ENCODE peak calls at places on chromosomes 6 and 20, in eight cellular contexts. V is WERI-Rb-1, T is psoas muscle, B is uterus, Y is fibroblast of lung, R is esophagus muscularis mucosa, G is transverse colon, J is BJ. Z is an unnamed sample.

GRCh38 chr20:2559641-2560040 is 23.3 kb downstream of the TMC2 start:
- DNase-seq in V (no peak), T (no peak), B (no peak), Y (no peak), R (no peak), G (no peak), J (no peak), Z (no peak)

GRCh38 chr6:7726416-7727149 is 684 bp downstream of the BMP6 start:
- DNase-seq in V (peak; percentile 40), T (no peak), B (no peak), Y (no peak), R (peak; percentile 87), G (no peak), J (no peak), Z (no peak)

GRCh38 chr20:39849664-39850063 is 839.4 kb downstream of the MAFB start:
- DNase-seq in V (no peak), T (peak; percentile 89), B (peak; percentile 82), Y (peak; percentile 91), R (no peak), G (peak; percentile 30), J (peak; percentile 78), Z (peak; percentile 12)

GRCh38 chr6:56624046-56624727 is 18.5 kb downstream of the DST start:
- DNase-seq in V (no peak), T (no peak), B (no peak), Y (no peak), R (no peak), G (no peak), J (no peak), Z (peak; percentile 53)

GRCh38 chr6:30681696-30682180 is 4.7 kb downstream of the PPP1R18 start:
- DNase-seq in V (no peak), T (no peak), B (no peak), Y (no peak), R (no peak), G (no peak), J (no peak), Z (no peak)

GRCh38 chr20:37524859-37525708 is 2.6 kb downstream of the BLCAP start:
- DNase-seq in V (no peak), T (no peak), B (no peak), Y (no peak), R (no peak), G (peak; percentile 18), J (no peak), Z (no peak)

GRCh38 chr6:119347466-119348307 is 1.9 kb downstream of the MAN1A1 start:
- DNase-seq in V (no peak), T (no peak), B (no peak), Y (no peak), R (no peak), G (peak; percentile 69), J (no peak), Z (peak; percentile 47)

GRCh38 chr20:430091-430999 is 22.2 kb downstream of the RBCK1 start:
- DNase-seq in V (no peak), T (no peak), B (no peak), Y (peak; percentile 32), R (no peak), G (no peak), J (no peak), Z (no peak)

GRCh38 chr20:45449528-45449927 is 20.0 kb upstream of the WFDC2 start:
- DNase-seq in V (no peak), T (no peak), B (no peak), Y (no peak), R (no peak), G (peak; percentile 32), J (no peak), Z (no peak)

GRCh38 chr6:31814677-31815024 is 432 bp downstream of the HSPA1L start:
- DNase-seq in V (no peak), T (peak; percentile 97), B (peak; percentile 96), Y (peak; percentile 98), R (peak; percentile 98), G (peak; percentile 96), J (peak; percentile 92), Z (peak; percentile 96)

GRCh38 chr6:43669922-43670622 is 17.5 kb downstream of the MRPS18A start:
- DNase-seq in V (no peak), T (no peak), B (peak; percentile 34), Y (no peak), R (no peak), G (no peak), J (no peak), Z (no peak)

GRCh38 chr20:10074513-10074912 is 39.7 kb downstream of the ANKEF1 start:
- DNase-seq in V (no peak), T (no peak), B (no peak), Y (peak; percentile 90), R (no peak), G (no peak), J (peak; percentile 78), Z (peak; percentile 32)

GRCh38 chr6:167576050-167576741 is 250.5 kb upstream of the AFDN start:
- DNase-seq in V (no peak), T (no peak), B (no peak), Y (no peak), R (peak; percentile 68), G (no peak), J (no peak), Z (no peak)

GRCh38 chr20:45971675-45972499 is at the start of gene ZNF335:
- DNase-seq in V (peak; percentile 94), T (peak; percentile 99), B (peak; percentile 96), Y (peak; percentile 98), R (peak; percentile 98), G (peak; percentile 95), J (peak; percentile 60), Z (peak; percentile 72)

GRCh38 chr6:145206247-145206907 is 528.9 kb downstream of the EPM2A start:
- DNase-seq in V (no peak), T (no peak), B (no peak), Y (peak; percentile 38), R (no peak), G (no peak), J (peak; percentile 94), Z (no peak)

GRCh38 chr6:797479-798077 is 104.6 kb upstream of the EXOC2 start:
- DNase-seq in V (peak; percentile 69), T (no peak), B (no peak), Y (peak; percentile 80), R (peak; percentile 90), G (peak; percentile 46), J (no peak), Z (no peak)

DNA sequence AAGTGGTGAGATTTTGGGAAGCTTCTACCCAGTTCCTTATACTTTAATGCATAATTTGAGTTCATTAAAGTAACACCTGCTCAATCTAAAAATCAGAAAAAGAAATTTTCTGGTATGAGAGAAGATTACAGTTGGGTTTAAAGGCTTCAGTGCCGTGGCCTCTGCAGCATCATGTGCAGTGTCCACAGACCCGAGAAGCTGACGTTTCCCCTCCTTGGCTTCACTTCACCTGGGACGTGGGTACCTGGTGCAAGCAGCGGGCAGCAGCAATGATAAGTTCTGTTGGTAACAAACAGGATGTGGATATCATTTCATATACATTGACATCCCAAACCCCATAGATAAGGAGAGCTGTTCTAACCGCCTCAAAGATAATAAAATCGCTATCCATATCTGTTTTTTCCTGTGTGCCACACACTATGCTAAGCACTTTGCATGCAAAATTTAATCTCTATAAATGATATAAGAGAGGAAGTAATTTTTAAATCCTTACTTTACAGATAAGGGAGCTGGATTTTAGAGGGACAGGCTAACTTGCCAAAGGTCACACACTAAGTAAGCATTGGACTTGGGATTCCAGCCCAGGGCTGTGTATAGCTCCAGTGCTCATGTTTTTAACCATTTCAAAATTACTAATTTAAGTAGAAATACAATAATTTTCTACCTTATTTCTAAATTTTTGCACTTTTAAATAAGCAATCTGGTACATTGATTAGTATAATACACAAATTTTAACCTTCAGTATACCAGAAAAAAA is 144.4 kb downstream of the UST start:
- DNase-seq in V (no peak), T (no peak), B (no peak), Y (no peak), R (no peak), G (no peak), J (no peak), Z (no peak)
- H3K4me3 ChIP-seq in V (no peak overlapping the region), T (no peak overlapping the region), B (no peak overlapping the region), Y (no peak overlapping the region), R (no peak overlapping the region), G (no peak overlapping the region), J (no peak overlapping the region), Z (no peak overlapping the region)

GRCh38 chr20:61311656-61312387 is 59.8 kb downstream of the CDH4 start:
- DNase-seq in V (no peak), T (no peak), B (no peak), Y (no peak), R (no peak), G (no peak), J (no peak), Z (no peak)
- TF ChIP-seq CTCF in V (no peak), T (no peak), B (no peak), Y (no peak), R (no peak), G (no peak), J (no peak), Z (no peak)

GRCh38 chr6:163943647-163944395 is 529.3 kb downstream of the QKI start:
- DNase-seq in V (no peak), T (peak; percentile 63), B (no peak), Y (peak; percentile 48), R (no peak), G (no peak), J (no peak), Z (no peak)
- H3K4me3 ChIP-seq in V (no peak overlapping the region), T (peak overlapping the region; percentile 21), B (no peak overlapping the region), Y (no peak overlapping the region), R (no peak overlapping the region), G (no peak overlapping the region), J (no peak overlapping the region), Z (no peak overlapping the region)

GRCh38 chr20:35750611-35751010 is 8.6 kb upstream of the RBM39 start:
- DNase-seq in V (no peak), T (no peak), B (no peak), Y (no peak), R (no peak), G (no peak), J (no peak), Z (no peak)
- TF ChIP-seq CTCF in V (no peak), T (no peak), B (no peak), Y (no peak), R (no peak), G (no peak), J (no peak), Z (no peak)

Z was measured in epithelial cell of proximal tubule.